ENCODE peak calls at places on chromosomes 3 and 15, in four cellular contexts. One of them, this sample, is unnamed.

GRCh38 chr3:53074761-53075742 is 29.2 kb upstream of the SFMBT1 start:
- DNase-seq in MM.1S: no peak
- DNase-seq in neural progenitor cell: no peak
- DNase-seq in astrocyte: no peak
- DNase-seq in this sample: no peak

GRCh38 chr15:36161781-36162212 is 417.6 kb upstream of the CDIN1 start:
- DNase-seq in MM.1S: no peak
- DNase-seq in neural progenitor cell: peak; percentile 50
- DNase-seq in astrocyte: no peak
- DNase-seq in this sample: no peak

GRCh38 chr15:32677238-32677750 is 35.8 kb downstream of the SCG5 start:
- DNase-seq in MM.1S: no peak
- DNase-seq in neural progenitor cell: peak; percentile 46
- DNase-seq in astrocyte: no peak
- DNase-seq in this sample: no peak

GRCh38 chr15:78075490-78076230 is 1.9 kb downstream of the TBC1D2B start:
- DNase-seq in neural progenitor cell: peak; percentile 65
- DNase-seq in MM.1S: no peak
- DNase-seq in astrocyte: peak; percentile 89
- DNase-seq in this sample: no peak

GRCh38 chr3:44077267-44077666 is 164.4 kb upstream of the TOPAZ1 start:
- DNase-seq in astrocyte: no peak
- DNase-seq in neural progenitor cell: peak; percentile 28
- DNase-seq in MM.1S: no peak
- DNase-seq in this sample: no peak

GRCh38 chr3:55486857-55487375 is at the start of gene WNT5A:
- DNase-seq in neural progenitor cell: peak; percentile 82
- DNase-seq in MM.1S: peak; percentile 42
- DNase-seq in astrocyte: peak; percentile 51
- DNase-seq in this sample: no peak

GRCh38 chr15:67030036-67030762 is 35.2 kb upstream of the SMAD3 start:
- DNase-seq in neural progenitor cell: peak; percentile 84
- DNase-seq in MM.1S: no peak
- DNase-seq in astrocyte: no peak
- DNase-seq in this sample: no peak

GRCh38 chr3:189937302-189938255 is 183.1 kb downstream of the P3H2 start:
- DNase-seq in MM.1S: no peak
- DNase-seq in astrocyte: peak; percentile 100
- DNase-seq in neural progenitor cell: no peak
- DNase-seq in this sample: no peak

GRCh38 chr3:155179966-155180757 is 100.0 kb downstream of the MME start:
- DNase-seq in neural progenitor cell: no peak
- DNase-seq in astrocyte: no peak
- DNase-seq in MM.1S: no peak
- DNase-seq in this sample: no peak

GRCh38 chr3:173988912-173989311 is 591.4 kb downstream of the NLGN1 start:
- DNase-seq in MM.1S: no peak
- DNase-seq in neural progenitor cell: no peak
- DNase-seq in astrocyte: no peak
- DNase-seq in this sample: no peak

GRCh38 chr3:117836296-117836695 is 1126.7 kb downstream of the TUSC7 start:
- DNase-seq in MM.1S: no peak
- DNase-seq in neural progenitor cell: no peak
- DNase-seq in astrocyte: peak; percentile 30
- DNase-seq in this sample: no peak

GRCh38 chr3:190000187-190000860 is 120.4 kb downstream of the P3H2 start:
- DNase-seq in neural progenitor cell: no peak
- DNase-seq in astrocyte: no peak
- DNase-seq in MM.1S: no peak
- DNase-seq in this sample: no peak

GRCh38 chr3:184337315-184337714 is at the start of gene FAM131A:
- DNase-seq in MM.1S: no peak
- DNase-seq in astrocyte: no peak
- DNase-seq in neural progenitor cell: no peak
- DNase-seq in this sample: no peak

GRCh38 chr15:73617310-73617709 is 15.9 kb downstream of the NPTN start:
- DNase-seq in astrocyte: peak; percentile 50
- DNase-seq in MM.1S: no peak
- DNase-seq in neural progenitor cell: no peak
- DNase-seq in this sample: no peak
- H3K4me2 ChIP-seq in astrocyte: no peak overlapping the region
- H3K4me2 ChIP-seq in MM.1S: no peak overlapping the region
- H3K4me2 ChIP-seq in neural progenitor cell: peak overlapping the region; percentile 3
- H3K4me2 ChIP-seq in this sample: no peak overlapping the region

DNA sequence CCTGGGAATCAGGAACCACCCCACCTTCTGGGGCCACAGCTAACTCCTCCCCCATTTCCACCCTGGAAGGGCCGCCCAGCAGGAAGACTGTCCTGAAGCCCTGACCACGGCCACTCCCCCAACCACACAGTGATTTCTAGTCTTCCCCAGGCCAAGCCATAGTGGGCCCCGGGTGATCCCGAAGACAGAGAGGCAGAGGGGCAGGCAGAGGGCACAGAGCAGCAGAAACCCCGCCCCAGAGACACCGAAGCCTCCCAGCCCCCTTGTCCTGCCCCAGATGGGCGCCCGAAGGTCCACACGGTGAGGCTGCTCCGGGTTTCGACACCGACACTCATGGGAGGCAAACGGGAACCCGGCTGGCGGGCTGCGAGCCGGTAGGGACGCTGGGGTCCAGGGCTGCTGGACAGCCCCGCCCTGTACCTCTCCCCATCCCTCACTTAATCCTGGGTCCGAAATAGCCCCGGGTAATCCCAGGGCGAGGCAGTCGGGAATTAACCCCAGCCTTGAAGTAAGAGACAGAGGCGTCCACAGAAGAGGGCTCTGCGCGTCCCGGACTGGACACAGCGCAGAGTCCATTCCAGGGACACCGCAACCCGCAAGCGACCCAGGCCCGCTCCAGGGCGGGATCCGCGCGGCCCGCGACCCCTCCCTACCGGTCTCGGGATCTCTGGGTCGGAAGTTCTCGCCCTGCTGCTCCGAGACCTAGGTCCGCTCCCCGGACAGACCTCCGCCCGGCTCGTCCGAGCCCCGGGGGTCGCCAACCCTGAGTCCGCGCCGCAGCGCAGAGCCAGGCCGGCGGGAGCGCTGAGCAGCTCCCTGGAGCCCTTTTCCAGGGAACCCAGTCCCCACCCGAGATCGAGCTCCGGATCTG is 138.2 kb downstream of the NUP210 start:
- DNase-seq in MM.1S: no peak
- DNase-seq in astrocyte: no peak
- DNase-seq in neural progenitor cell: peak; percentile 63
- DNase-seq in this sample: no peak
- TF ChIP-seq EZH2 in MM.1S: no peak
- TF ChIP-seq EZH2 in astrocyte: peak; percentile 99
- TF ChIP-seq EZH2 in neural progenitor cell: peak; percentile 85
- TF ChIP-seq EZH2 in this sample: no peak

GRCh38 chr3:147940400-147940799 is 531.2 kb downstream of the ZIC1 start:
- DNase-seq in astrocyte: no peak
- DNase-seq in MM.1S: no peak
- DNase-seq in neural progenitor cell: no peak
- DNase-seq in this sample: no peak
- H3K4me1 ChIP-seq in astrocyte: peaks cover 23% of the 10 kb centered on the region
- H3K4me1 ChIP-seq in MM.1S: no peaks in the 10 kb centered on the region
- H3K4me1 ChIP-seq in neural progenitor cell: peaks cover 70% of the 10 kb centered on the region
- H3K4me1 ChIP-seq in this sample: no peaks in the 10 kb centered on the region

GRCh38 chr3:15409239-15409638 is 18.1 kb downstream of the METTL6 start:
- DNase-seq in neural progenitor cell: no peak
- DNase-seq in MM.1S: no peak
- DNase-seq in astrocyte: no peak
- DNase-seq in this sample: no peak
- H3K4me2 ChIP-seq in neural progenitor cell: no peak overlapping the region
- H3K4me2 ChIP-seq in MM.1S: no peak overlapping the region
- H3K4me2 ChIP-seq in astrocyte: no peak overlapping the region
- H3K4me2 ChIP-seq in this sample: no peak overlapping the region

DNA sequence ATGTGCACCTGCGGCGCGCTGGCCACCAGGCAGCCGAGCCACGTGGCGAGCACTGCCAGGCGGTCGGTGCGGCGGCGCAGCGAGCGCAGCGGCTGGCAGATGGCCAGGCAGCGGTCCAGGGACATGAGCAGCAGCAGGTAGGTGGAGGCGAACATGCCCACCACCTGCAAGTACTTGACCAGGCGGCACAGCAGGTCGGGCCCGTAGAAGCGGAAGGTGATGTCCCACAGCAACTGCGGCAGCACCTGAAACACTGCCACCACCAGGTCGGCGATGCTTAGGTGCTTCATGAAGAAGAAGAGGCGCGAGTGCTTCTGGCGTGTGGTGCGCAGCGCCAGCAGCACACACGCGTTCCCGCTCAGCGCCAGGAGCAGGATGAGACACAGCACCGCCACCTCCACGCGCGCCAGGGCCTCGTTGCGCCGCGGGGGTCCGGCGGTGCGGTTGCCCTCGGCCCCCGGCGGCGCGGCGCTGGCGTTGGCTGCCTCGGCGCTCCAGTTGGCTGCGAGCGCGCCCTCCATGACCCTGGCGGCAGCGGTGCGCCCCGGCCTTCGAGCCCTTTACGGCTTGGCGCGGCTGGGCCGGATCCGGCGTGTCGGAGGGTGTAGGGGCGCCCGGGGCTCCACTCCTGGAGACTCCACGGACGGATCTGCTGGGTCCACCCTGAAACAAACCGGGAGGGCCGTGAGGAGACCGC is 1.6 kb downstream of the OXTR start:
- DNase-seq in MM.1S: no peak
- DNase-seq in neural progenitor cell: peak; percentile 42
- DNase-seq in astrocyte: peak; percentile 32
- DNase-seq in this sample: no peak
- TF ChIP-seq EZH2 in MM.1S: no peak
- TF ChIP-seq EZH2 in neural progenitor cell: no peak
- TF ChIP-seq EZH2 in astrocyte: peak; percentile 53
- TF ChIP-seq EZH2 in this sample: no peak

DNA sequence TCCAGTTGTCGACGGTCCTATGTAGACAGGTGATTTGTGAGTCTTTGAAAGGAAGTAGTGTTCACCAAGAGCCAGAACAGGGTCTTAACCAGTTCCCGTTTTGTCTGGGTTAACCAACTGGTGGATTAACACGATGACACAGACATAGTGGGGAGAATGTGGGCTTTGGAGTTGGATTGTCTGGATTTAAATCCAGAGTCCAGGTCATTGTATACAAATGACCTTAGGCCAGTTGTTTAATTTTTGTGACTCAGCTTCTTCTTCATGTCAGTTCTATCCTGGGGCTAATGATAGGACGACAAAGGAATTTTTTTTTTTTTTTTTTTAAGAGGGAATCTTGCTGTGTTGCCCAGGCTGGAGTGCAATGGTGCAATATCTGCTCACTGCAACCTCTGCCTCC is 126.7 kb downstream of the LPP start:
- DNase-seq in MM.1S: no peak
- DNase-seq in neural progenitor cell: no peak
- DNase-seq in astrocyte: no peak
- DNase-seq in this sample: no peak
- H3K4me1 ChIP-seq in MM.1S: no peaks in the 10 kb centered on the region
- H3K4me1 ChIP-seq in neural progenitor cell: peaks cover 18% of the 10 kb centered on the region
- H3K4me1 ChIP-seq in astrocyte: peaks cover 29% of the 10 kb centered on the region
- H3K4me1 ChIP-seq in this sample: no peaks in the 10 kb centered on the region

DNA sequence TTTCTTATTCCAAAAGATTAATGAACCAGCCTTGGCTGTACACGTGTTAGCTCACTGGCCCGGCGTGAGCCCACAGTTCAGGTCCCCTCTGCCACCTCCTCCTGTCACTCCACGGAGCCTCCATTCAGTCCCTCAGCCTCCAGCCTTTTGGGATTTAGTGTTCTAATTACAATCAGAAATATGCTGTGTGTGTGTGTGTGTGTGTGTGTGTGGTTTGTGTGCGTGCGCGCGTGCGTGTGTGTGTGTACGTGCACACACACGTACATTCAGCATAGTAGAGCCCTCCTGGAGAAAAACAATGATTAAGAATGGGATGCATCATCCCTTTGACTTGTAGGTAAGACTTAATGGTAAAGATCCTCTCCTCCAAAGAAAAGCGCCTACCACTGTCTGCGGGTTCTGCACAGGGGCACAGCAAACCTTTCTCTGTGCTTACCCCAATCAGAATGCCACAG is 791 bp downstream of the CA12 start:
- DNase-seq in astrocyte: peak; percentile 47
- DNase-seq in neural progenitor cell: no peak
- DNase-seq in MM.1S: no peak
- DNase-seq in this sample: no peak
- H3K4me2 ChIP-seq in astrocyte: peak overlapping the region; percentile 86
- H3K4me2 ChIP-seq in neural progenitor cell: peak overlapping the region; percentile 90
- H3K4me2 ChIP-seq in MM.1S: no peak overlapping the region
- H3K4me2 ChIP-seq in this sample: no peak overlapping the region